ENCODE peak calls at places on chromosomes 16 and 17, in five cellular contexts. P, Z, Q, C and F are unnamed samples.

GRCh38 chr17:45265823-45266222 is 3.9 kb upstream of the SPATA32 start:
- DNase-seq in P (no peak), Z (peak; percentile 72), Q (peak; percentile 78), C (no peak), F (peak; percentile 76)

GRCh38 chr17:78661092-78661770 is 84.0 kb upstream of the DNAH17 start:
- DNase-seq in P (no peak), Z (no peak), Q (no peak), C (no peak), F (no peak)

GRCh38 chr16:324451-325334 is 27.8 kb downstream of the AXIN1 start:
- DNase-seq in P (peak; percentile 74), Z (peak; percentile 57), Q (no peak), C (peak; percentile 40), F (peak; percentile 67)

GRCh38 chr17:18043491-18043890 is 4.3 kb downstream of the GID4 start:
- DNase-seq in P (no peak), Z (no peak), Q (no peak), C (no peak), F (no peak)

GRCh38 chr17:66301864-66302741 is at the start of gene PRKCA:
- DNase-seq in P (peak; percentile 90), Z (peak; percentile 80), Q (peak; percentile 53), C (peak; percentile 40), F (peak; percentile 83)

GRCh38 chr16:17474037-17474436 is 3.3 kb upstream of the XYLT1 start:
- DNase-seq in P (no peak), Z (no peak), Q (no peak), C (no peak), F (no peak)

GRCh38 chr17:76951375-76951905 is 83.2 kb downstream of the MGAT5B start:
- DNase-seq in P (no peak), Z (no peak), Q (no peak), C (no peak), F (no peak)

GRCh38 chr17:19955099-19955498 is 22.5 kb downstream of the AKAP10 start:
- DNase-seq in P (no peak), Z (no peak), Q (no peak), C (no peak), F (no peak)

GRCh38 chr17:83056583-83057396 is 22.6 kb upstream of the METRNL start:
- DNase-seq in P (peak; percentile 37), Z (no peak), Q (no peak), C (no peak), F (no peak)